ENCODE peak calls at places on chromosomes 7 and 10, in six cellular contexts. B, N, W, Q, R and G are unnamed samples.

GRCh38 chr10:91312031-91312733 is 91.7 kb downstream of the PCGF5 start:
- DNase-seq in B (no peak), N (no peak), W (peak; percentile 17), Q (no peak), R (no peak), G (no peak)

GRCh38 chr10:84907461-84908010 is 579.1 kb downstream of the CCSER2 start:
- DNase-seq in B (no peak), N (no peak), W (no peak), Q (no peak), R (no peak), G (no peak)

GRCh38 chr7:6106140-6106904 is 75.1 kb downstream of the ANKRD61 start:
- DNase-seq in B (no peak), N (peak; percentile 45), W (no peak), Q (no peak), R (no peak), G (peak; percentile 50)

GRCh38 chr7:155808551-155809331 is 3.5 kb downstream of the SHH start:
- DNase-seq in B (no peak), N (no peak), W (no peak), Q (peak; percentile 87), R (no peak), G (no peak)

GRCh38 chr10:132163278-132163765 is 23.4 kb upstream of the DPYSL4 start:
- DNase-seq in B (no peak), N (no peak), W (no peak), Q (peak; percentile 55), R (no peak), G (peak; percentile 87)

GRCh38 chr10:69057261-69057950 is 30.5 kb upstream of the SRGN start:
- DNase-seq in B (no peak), N (no peak), W (no peak), Q (no peak), R (no peak), G (no peak)

GRCh38 chr10:78388331-78389050 is 354.8 kb downstream of the RPS24 start:
- DNase-seq in B (no peak), N (no peak), W (no peak), Q (no peak), R (no peak), G (no peak)

GRCh38 chr7:147438216-147438615 is 1152.3 kb upstream of the C7orf33 start:
- DNase-seq in B (no peak), N (no peak), W (no peak), Q (no peak), R (no peak), G (no peak)

GRCh38 chr10:81216949-81217348 is 658.0 kb upstream of the NRG3 start:
- DNase-seq in B (no peak), N (no peak), W (no peak), Q (no peak), R (no peak), G (no peak)

GRCh38 chr10:104314591-104315485 is 23.4 kb downstream of the ITPRIP start:
- DNase-seq in B (no peak), N (no peak), W (no peak), Q (no peak), R (no peak), G (no peak)

GRCh38 chr10:124643281-124644009 is 100.7 kb downstream of the FAM53B start:
- DNase-seq in B (no peak), N (no peak), W (no peak), Q (no peak), R (no peak), G (no peak)

GRCh38 chr7:81780914-81781693 is 11.3 kb upstream of the HGF start:
- DNase-seq in B (no peak), N (no peak), W (no peak), Q (no peak), R (no peak), G (no peak)

GRCh38 chr10:101062231-101063161 is 707 bp downstream of the KAZALD1 start:
- DNase-seq in B (peak; percentile 35), N (peak; percentile 53), W (no peak), Q (peak; percentile 77), R (no peak), G (peak; percentile 82)

GRCh38 chr7:36155811-36156361 is 2.8 kb downstream of the EEPD1 start:
- DNase-seq in B (no peak), N (no peak), W (peak; percentile 71), Q (no peak), R (no peak), G (no peak)

GRCh38 chr10:103757531-103758293 is 97.7 kb downstream of the SH3PXD2A start:
- DNase-seq in B (no peak), N (no peak), W (no peak), Q (no peak), R (no peak), G (peak; percentile 86)

GRCh38 chr7:116836080-116836479 is 26.3 kb upstream of the CAPZA2 start:
- DNase-seq in B (no peak), N (no peak), W (no peak), Q (no peak), R (no peak), G (no peak)

GRCh38 chr10:103595933-103596726 is 102.6 kb downstream of the NEURL1 start:
- DNase-seq in B (no peak), N (no peak), W (no peak), Q (no peak), R (no peak), G (no peak)

GRCh38 chr10:44176311-44176710 is 208.6 kb downstream of the CXCL12 start:
- DNase-seq in B (no peak), N (no peak), W (no peak), Q (no peak), R (no peak), G (no peak)

GRCh38 chr7:151838861-151839381 is 38.0 kb downstream of the PRKAG2 start:
- DNase-seq in B (no peak), N (peak; percentile 30), W (no peak), Q (no peak), R (no peak), G (peak; percentile 68)

GRCh38 chr10:66784796-66785195 is 141.0 kb upstream of the LRRTM3 start:
- DNase-seq in B (no peak), N (no peak), W (no peak), Q (no peak), R (no peak), G (no peak)

GRCh38 chr7:116315293-116315692 is 105.0 kb downstream of the TES start:
- DNase-seq in B (no peak), N (no peak), W (no peak), Q (no peak), R (no peak), G (no peak)

GRCh38 chr7:66352071-66352470 is 146.9 kb downstream of the TPST1 start:
- DNase-seq in B (no peak), N (no peak), W (no peak), Q (peak; percentile 30), R (no peak), G (no peak)